ENCODE peak calls at places on chromosome 14, in four cellular contexts. R is fibroblast of pulmonary artery, P is lung, M is uterus. X is an unnamed sample.

GRCh38 chr14:90388437-90388836 is 8.4 kb upstream of the CALM1 start:
- DNase-seq in R (peak), P (no peak), M (no peak), X (peak)

GRCh38 chr14:28057286-28058011 is 709.1 kb upstream of the FOXG1 start:
- DNase-seq in R (peak), P (no peak), M (no peak), X (no peak)

GRCh38 chr14:53949201-53949600 is 7.4 kb downstream of the BMP4 start:
- DNase-seq in R (no peak), P (no peak), M (no peak), X (no peak)

GRCh38 chr14:56490379-56490778 is 89.2 kb upstream of the TMEM260 start:
- DNase-seq in R (peak), P (no peak), M (no peak), X (no peak)

GRCh38 chr14:41606249-41607118 is at the start of gene LRFN5:
- DNase-seq in R (peak), P (peak), M (peak), X (peak)

GRCh38 chr14:61472801-61473376 is 151.5 kb downstream of the PRKCH start:
- DNase-seq in R (peak), P (no peak), M (no peak), X (peak)

GRCh38 chr14:54528973-54529372 is 19.3 kb downstream of the CGRRF1 start:
- DNase-seq in R (no peak), P (no peak), M (no peak), X (no peak)

GRCh38 chr14:90599748-90600507 is 203.1 kb downstream of the CALM1 start:
- DNase-seq in R (peak), P (no peak), M (no peak), X (no peak)

GRCh38 chr14:81831128-81831815 is 297.6 kb upstream of the SEL1L start:
- DNase-seq in R (peak), P (no peak), M (no peak), X (no peak)
- TF ChIP-seq CTCF in R (no peak), P (no peak), M (no peak), X (no peak)

DNA sequence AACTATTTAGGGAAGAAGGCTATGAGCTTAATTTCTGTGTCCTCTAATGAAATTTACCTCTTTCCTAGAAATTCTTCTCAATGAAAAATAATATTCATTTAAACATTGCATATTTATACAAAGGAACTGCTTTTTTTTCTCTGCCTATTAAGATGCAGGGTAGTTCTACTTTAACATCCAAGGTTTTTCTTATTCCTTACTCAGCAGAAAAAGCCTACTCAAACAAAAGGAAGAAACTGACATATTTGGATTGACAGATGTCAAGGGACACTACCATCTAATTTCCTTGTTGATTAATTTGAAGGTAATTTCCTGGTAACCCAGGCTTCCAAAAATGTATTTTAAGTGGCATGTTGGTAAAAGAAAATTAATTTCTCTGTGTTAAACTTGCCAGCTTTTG is 192.3 kb downstream of the EGLN3 start:
- DNase-seq in R (no peak), P (no peak), M (no peak), X (no peak)
- H3K4me3 ChIP-seq in R (no peak), P (no peak), M (no peak), X (no peak)

GRCh38 chr14:105944632-105945610 is 418.5 kb downstream of the TMEM121 start:
- DNase-seq in R (no peak), P (peak), M (no peak), X (no peak)
- TF ChIP-seq CTCF in R (no peak), P (peak), M (peak), X (no peak)

GRCh38 chr14:64706119-64706465 is 1.9 kb downstream of the PLEKHG3 start:
- DNase-seq in R (no peak), P (no peak), M (no peak), X (no peak)
- H3K4me3 ChIP-seq in R (no peak), P (no peak), M (peak), X (no peak)

GRCh38 chr14:94177806-94178205 is 3.7 kb downstream of the PPP4R4 start:
- DNase-seq in R (no peak), P (no peak), M (no peak), X (no peak)
- TF ChIP-seq CTCF in R (no peak), P (no peak), M (no peak), X (no peak)

GRCh38 chr14:63725786-63726185 is 2.1 kb downstream of the SGPP1 start:
- DNase-seq in R (no peak), P (no peak), M (no peak), X (no peak)
- H3K4me3 ChIP-seq in R (peak), P (no peak), M (no peak), X (peak)

DNA sequence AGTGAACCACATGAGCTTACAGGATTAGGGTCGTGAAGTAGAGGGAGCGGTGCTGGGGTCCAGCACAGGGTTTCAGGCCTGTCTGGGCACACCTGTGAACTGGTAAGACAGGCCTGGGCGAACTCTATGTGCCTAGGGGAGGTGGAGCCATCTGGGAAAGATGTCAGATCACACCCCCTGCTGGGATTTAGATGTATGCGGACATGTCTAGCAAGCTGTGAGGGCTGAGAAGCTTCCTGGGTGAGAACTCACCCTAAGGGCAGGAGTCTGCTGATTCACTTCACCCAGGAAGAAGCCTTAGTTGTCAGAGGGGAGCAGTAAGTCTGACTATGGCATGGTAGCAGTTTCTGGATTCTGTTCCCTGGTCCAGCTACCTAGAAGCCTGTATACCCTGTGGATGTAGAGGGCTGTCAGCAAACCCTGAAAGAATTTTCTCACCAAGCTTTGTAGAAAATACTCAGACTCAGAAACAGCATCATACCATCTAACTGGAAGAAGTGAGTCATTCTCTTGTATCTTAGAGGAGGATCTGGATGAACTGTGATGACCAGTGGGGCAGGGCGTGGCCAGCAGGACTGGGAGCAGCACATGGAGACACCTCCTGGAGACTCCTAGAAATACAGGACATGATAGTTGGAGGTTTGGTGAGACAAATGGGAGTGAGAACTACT is 11.2 kb upstream of the PYGL start:
- DNase-seq in R (peak), P (peak), M (peak), X (peak)
- TF ChIP-seq CTCF in R (peak), P (peak), M (peak), X (peak)

GRCh38 chr14:68779761-68780323 is 13.0 kb downstream of the ZFP36L1 start:
- DNase-seq in R (peak), P (no peak), M (peak), X (peak)
- H3K4me3 ChIP-seq in R (no peak), P (no peak), M (no peak), X (no peak)

GRCh38 chr14:68598621-68599447 is 194.0 kb downstream of the ZFP36L1 start:
- DNase-seq in R (peak), P (peak), M (peak), X (peak)
- TF ChIP-seq CTCF in R (no peak), P (no peak), M (peak), X (no peak)

GRCh38 chr14:21106506-21107359 is 5.9 kb downstream of the TMEM253 start:
- DNase-seq in R (peak), P (peak), M (peak), X (peak)
- H3K4me3 ChIP-seq in R (no peak), P (no peak), M (no peak), X (no peak)